ENCODE peak calls at places on chromosome 13, in nine cellular contexts. S, K, J, F, U, W, T, Y and H are unnamed samples.

GRCh38 chr13:113544896-113545295 is 39.7 kb upstream of the TFDP1 start:
- DNase-seq in S (no peak), K (no peak), J (no peak), F (no peak), U (peak), W (no peak), T (no peak), Y (no peak), H (no peak)

GRCh38 chr13:43085545-43085944 is 62.2 kb downstream of the DNAJC15 start:
- DNase-seq in S (no peak), K (peak), J (no peak), F (no peak), U (no peak), W (no peak), T (peak), Y (no peak), H (no peak)

GRCh38 chr13:28495586-28496564 is 947 bp upstream of the FLT1 start:
- DNase-seq in S (no peak), K (no peak), J (no peak), F (no peak), U (no peak), W (no peak), T (no peak), Y (no peak), H (no peak)

GRCh38 chr13:79245937-79246574 is 160.0 kb downstream of the RBM26 start:
- DNase-seq in S (no peak), K (no peak), J (no peak), F (no peak), U (no peak), W (no peak), T (no peak), Y (no peak), H (peak)

GRCh38 chr13:94033830-94034642 is 445.4 kb downstream of the DCT start:
- DNase-seq in S (no peak), K (no peak), J (no peak), F (no peak), U (no peak), W (no peak), T (no peak), Y (no peak), H (no peak)

GRCh38 chr13:94330552-94331071 is 148.9 kb downstream of the DCT start:
- DNase-seq in S (no peak), K (no peak), J (no peak), F (no peak), U (no peak), W (no peak), T (no peak), Y (no peak), H (no peak)

GRCh38 chr13:67168384-67168783 is 61.8 kb downstream of the PCDH9 start:
- DNase-seq in S (no peak), K (no peak), J (no peak), F (no peak), U (no peak), W (no peak), T (no peak), Y (no peak), H (no peak)

GRCh38 chr13:38141792-38142191 is 207.9 kb upstream of the UFM1 start:
- DNase-seq in S (no peak), K (peak), J (no peak), F (no peak), U (no peak), W (no peak), T (no peak), Y (no peak), H (no peak)

GRCh38 chr13:104641309-104641708 is 1575.1 kb upstream of the SLC10A2 start:
- DNase-seq in S (no peak), K (peak), J (no peak), F (no peak), U (no peak), W (no peak), T (no peak), Y (no peak), H (no peak)

GRCh38 chr13:89763011-89763410 is 1584.5 kb upstream of the MIR17HG start:
- DNase-seq in S (no peak), K (peak), J (no peak), F (no peak), U (no peak), W (no peak), T (no peak), Y (no peak), H (no peak)

GRCh38 chr13:30974350-30974749 is 41.9 kb downstream of the TEX26 start:
- DNase-seq in S (no peak), K (no peak), J (no peak), F (no peak), U (no peak), W (no peak), T (no peak), Y (no peak), H (no peak)
- TF ChIP-seq CTCF in S (no peak), K (no peak), J (no peak), F (no peak), U (no peak), W (no peak), T (no peak), Y (no peak), H (no peak)

GRCh38 chr13:46182491-46182877 is 507 bp upstream of the LCP1 start:
- DNase-seq in S (no peak), K (no peak), J (no peak), F (no peak), U (no peak), W (no peak), T (no peak), Y (no peak), H (no peak)

GRCh38 chr13:46179576-46180368 is 2.2 kb downstream of the LCP1 start:
- DNase-seq in S (peak), K (no peak), J (no peak), F (peak), U (peak), W (peak), T (no peak), Y (peak), H (no peak)

GRCh38 chr13:46183018-46183940 is 1.3 kb upstream of the LCP1 start:
- DNase-seq in S (no peak), K (no peak), J (no peak), F (no peak), U (no peak), W (no peak), T (no peak), Y (no peak), H (no peak)

GRCh38 chr13:46180393-46180792 is 1.6 kb downstream of the LCP1 start:
- DNase-seq in S (no peak), K (no peak), J (no peak), F (no peak), U (no peak), W (no peak), T (no peak), Y (no peak), H (no peak)

DNA sequence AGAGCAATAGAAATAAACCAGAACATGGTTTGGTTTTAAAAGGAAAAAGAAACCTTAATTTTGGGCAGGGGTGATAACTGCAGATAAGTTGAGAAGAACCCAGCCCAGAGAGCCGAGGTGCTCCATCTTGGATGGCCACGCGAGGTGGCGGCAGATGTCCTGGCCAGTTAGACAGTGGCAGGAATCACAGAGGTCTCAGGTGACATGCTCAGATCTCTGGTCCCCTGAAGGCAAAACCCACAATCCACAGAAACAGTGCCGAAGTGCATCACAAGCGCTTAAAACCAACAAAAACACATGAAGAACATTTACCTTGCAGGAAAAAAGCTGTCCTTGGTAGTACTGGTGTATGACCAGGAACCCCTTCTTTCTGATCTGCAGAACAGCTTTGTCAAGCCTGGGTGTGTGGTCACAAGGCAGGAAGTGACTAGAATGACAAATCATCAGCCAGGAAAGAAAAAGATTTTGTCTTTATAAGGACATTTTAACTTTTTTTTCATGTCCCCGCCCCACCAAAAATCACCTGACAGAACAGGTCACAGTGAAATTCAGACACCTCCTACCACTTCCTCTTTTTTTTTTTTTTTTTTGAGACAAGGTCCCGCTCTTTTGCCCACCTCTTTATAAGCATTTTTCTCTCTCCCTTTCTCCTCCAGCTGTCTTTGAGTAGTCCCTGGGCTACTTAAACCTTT is at the start of gene LCP1:
- DNase-seq in S (no peak), K (no peak), J (no peak), F (no peak), U (no peak), W (peak), T (no peak), Y (no peak), H (peak)
- H3K4me3 ChIP-seq in S (peak), K (no peak), J (peak), F (peak), U (peak), W (peak), T (no peak), Y (peak), H (peak)

GRCh38 chr13:80361883-80362327 is 21.0 kb upstream of the SPRY2 start:
- DNase-seq in S (no peak), K (no peak), J (no peak), F (no peak), U (no peak), W (no peak), T (peak), Y (no peak), H (no peak)
- TF ChIP-seq CTCF in S (no peak), K (no peak), J (peak), F (no peak), U (no peak), W (no peak), T (no peak), Y (no peak), H (no peak)

DNA sequence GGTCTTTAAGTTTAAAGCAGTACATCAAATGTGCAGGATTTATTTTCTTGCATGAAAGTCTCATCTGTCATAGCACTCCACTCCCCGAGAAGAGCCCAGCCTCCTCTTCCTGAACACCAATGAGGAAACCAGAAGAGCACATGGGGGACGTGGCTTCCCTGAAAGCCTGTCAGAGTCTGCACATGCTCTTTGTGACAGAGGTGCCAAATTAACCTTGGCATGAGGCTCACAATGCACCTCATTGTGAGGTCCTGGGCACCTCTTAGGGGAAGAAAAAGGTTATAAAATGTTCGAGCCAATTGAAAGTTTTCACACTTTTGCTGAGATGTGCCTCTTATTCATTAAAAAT is 141.3 kb upstream of the RFC3 start:
- DNase-seq in S (peak), K (peak), J (no peak), F (no peak), U (peak), W (no peak), T (peak), Y (peak), H (peak)
- H3K4me3 ChIP-seq in S (peak), K (peak), J (peak), F (peak), U (peak), W (peak), T (no peak), Y (peak), H (peak)

GRCh38 chr13:99657848-99658265 is 156.6 kb downstream of the TM9SF2 start:
- DNase-seq in S (peak), K (peak), J (no peak), F (no peak), U (peak), W (no peak), T (peak), Y (peak), H (no peak)
- TF ChIP-seq CTCF in S (no peak), K (no peak), J (no peak), F (peak), U (no peak), W (no peak), T (no peak), Y (no peak), H (no peak)

DNA sequence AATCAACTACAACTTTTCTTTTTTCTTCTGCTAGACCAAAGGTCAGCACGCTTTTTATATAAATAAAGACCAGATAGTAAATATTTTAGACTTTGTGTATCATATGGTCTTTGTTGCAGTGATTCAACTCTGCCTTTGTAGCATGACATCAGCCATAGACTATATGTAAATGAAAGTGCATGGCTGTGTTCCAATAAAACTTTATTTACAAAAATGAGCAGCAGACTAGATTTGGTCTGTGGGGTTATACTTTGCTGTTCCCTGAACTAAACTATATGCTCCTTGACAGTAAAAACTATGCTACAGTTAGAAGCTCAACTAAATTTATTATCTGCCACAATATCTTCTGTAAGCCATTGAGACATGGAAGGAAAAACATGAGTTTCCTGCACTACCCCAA is 100.0 kb downstream of the RNASEH2B start:
- DNase-seq in S (no peak), K (no peak), J (no peak), F (no peak), U (no peak), W (no peak), T (no peak), Y (no peak), H (no peak)
- H3K4me3 ChIP-seq in S (no peak), K (no peak), J (no peak), F (no peak), U (no peak), W (no peak), T (no peak), Y (no peak), H (no peak)

GRCh38 chr13:32023698-32024097 is 7.9 kb upstream of the FRY start:
- DNase-seq in S (no peak), K (no peak), J (no peak), F (no peak), U (no peak), W (no peak), T (no peak), Y (no peak), H (no peak)
- TF ChIP-seq CTCF in S (no peak), K (no peak), J (no peak), F (no peak), U (no peak), W (no peak), T (peak), Y (no peak), H (no peak)

GRCh38 chr13:112522578-112522977 is 65.4 kb downstream of the TUBGCP3 start:
- DNase-seq in S (no peak), K (peak), J (no peak), F (no peak), U (no peak), W (no peak), T (no peak), Y (no peak), H (no peak)

GRCh38 chr13:112529216-112529615 is 58.7 kb downstream of the TUBGCP3 start:
- DNase-seq in S (no peak), K (no peak), J (no peak), F (no peak), U (no peak), W (no peak), T (no peak), Y (no peak), H (no peak)

GRCh38 chr13:112531263-112531794 is 56.6 kb downstream of the TUBGCP3 start:
- DNase-seq in S (no peak), K (no peak), J (no peak), F (no peak), U (no peak), W (no peak), T (no peak), Y (no peak), H (no peak)

GRCh38 chr13:112525306-112525945 is 62.5 kb downstream of the TUBGCP3 start:
- DNase-seq in S (no peak), K (no peak), J (no peak), F (no peak), U (no peak), W (no peak), T (no peak), Y (no peak), H (no peak)

GRCh38 chr13:112526146-112526853 is 61.7 kb downstream of the TUBGCP3 start:
- DNase-seq in S (no peak), K (no peak), J (no peak), F (no peak), U (no peak), W (no peak), T (no peak), Y (no peak), H (no peak)
- H3K4me3 ChIP-seq in S (no peak), K (no peak), J (no peak), F (no peak), U (no peak), W (no peak), T (no peak), Y (no peak), H (no peak)